ENCODE peak calls at places on chromosome 15, in six cellular contexts. One of them, this sample, is unnamed.

GRCh38 chr15:98083203-98083910 is 122.9 kb downstream of the ARRDC4 start:
- DNase-seq in left ventricle myocardium inferior: no peak
- DNase-seq in AG20443: no peak
- DNase-seq in NCI-H69: peak
- DNase-seq in activated CD8-positive, alpha-beta memory T cell treated with anti-CD3 and anti-CD28 coated beads, Interleukin-2, amount 50 U/mL, for 48 hours: no peak
- DNase-seq in NCI-H2029: no peak
- DNase-seq in this sample: no peak

GRCh38 chr15:92101706-92102434 is 248.4 kb downstream of the SLCO3A1 start:
- DNase-seq in left ventricle myocardium inferior: no peak
- DNase-seq in AG20443: no peak
- DNase-seq in NCI-H69: no peak
- DNase-seq in activated CD8-positive, alpha-beta memory T cell treated with anti-CD3 and anti-CD28 coated beads, Interleukin-2, amount 50 U/mL, for 48 hours: no peak
- DNase-seq in NCI-H2029: no peak
- DNase-seq in this sample: no peak

GRCh38 chr15:69854521-69855171 is 243.1 kb downstream of the TLE3 start:
- DNase-seq in left ventricle myocardium inferior: no peak
- DNase-seq in AG20443: peak
- DNase-seq in NCI-H69: no peak
- DNase-seq in activated CD8-positive, alpha-beta memory T cell treated with anti-CD3 and anti-CD28 coated beads, Interleukin-2, amount 50 U/mL, for 48 hours: no peak
- DNase-seq in NCI-H2029: no peak
- DNase-seq in this sample: no peak

GRCh38 chr15:40790723-40791122 is 16.2 kb upstream of the ZFYVE19 start:
- DNase-seq in left ventricle myocardium inferior: no peak
- DNase-seq in AG20443: no peak
- DNase-seq in NCI-H69: no peak
- DNase-seq in activated CD8-positive, alpha-beta memory T cell treated with anti-CD3 and anti-CD28 coated beads, Interleukin-2, amount 50 U/mL, for 48 hours: no peak
- DNase-seq in NCI-H2029: no peak
- DNase-seq in this sample: peak

GRCh38 chr15:96354731-96355560 is 24.4 kb downstream of the NR2F2 start:
- DNase-seq in left ventricle myocardium inferior: no peak
- DNase-seq in AG20443: peak
- DNase-seq in NCI-H69: peak
- DNase-seq in activated CD8-positive, alpha-beta memory T cell treated with anti-CD3 and anti-CD28 coated beads, Interleukin-2, amount 50 U/mL, for 48 hours: no peak
- DNase-seq in NCI-H2029: no peak
- DNase-seq in this sample: no peak

GRCh38 chr15:40343512-40343911 is 2.8 kb upstream of the CCDC9B start:
- DNase-seq in left ventricle myocardium inferior: no peak
- DNase-seq in AG20443: peak
- DNase-seq in NCI-H69: no peak
- DNase-seq in activated CD8-positive, alpha-beta memory T cell treated with anti-CD3 and anti-CD28 coated beads, Interleukin-2, amount 50 U/mL, for 48 hours: no peak
- DNase-seq in NCI-H2029: no peak
- DNase-seq in this sample: peak

GRCh38 chr15:68433551-68433950 is 1.6 kb upstream of the ITGA11 start:
- DNase-seq in left ventricle myocardium inferior: no peak
- DNase-seq in AG20443: peak
- DNase-seq in NCI-H69: no peak
- DNase-seq in activated CD8-positive, alpha-beta memory T cell treated with anti-CD3 and anti-CD28 coated beads, Interleukin-2, amount 50 U/mL, for 48 hours: peak
- DNase-seq in NCI-H2029: no peak
- DNase-seq in this sample: no peak

GRCh38 chr15:90035095-90035834 is 34.1 kb downstream of the ZNF710 start:
- DNase-seq in left ventricle myocardium inferior: peak
- DNase-seq in AG20443: no peak
- DNase-seq in NCI-H69: peak
- DNase-seq in activated CD8-positive, alpha-beta memory T cell treated with anti-CD3 and anti-CD28 coated beads, Interleukin-2, amount 50 U/mL, for 48 hours: no peak
- DNase-seq in NCI-H2029: peak
- DNase-seq in this sample: no peak

GRCh38 chr15:33460166-33460805 is 149.5 kb downstream of the RYR3 start:
- DNase-seq in left ventricle myocardium inferior: no peak
- DNase-seq in AG20443: no peak
- DNase-seq in NCI-H69: no peak
- DNase-seq in activated CD8-positive, alpha-beta memory T cell treated with anti-CD3 and anti-CD28 coated beads, Interleukin-2, amount 50 U/mL, for 48 hours: no peak
- DNase-seq in NCI-H2029: no peak
- DNase-seq in this sample: no peak

GRCh38 chr15:62506217-62506805 is 341.2 kb upstream of the C2CD4B start:
- DNase-seq in left ventricle myocardium inferior: no peak
- DNase-seq in AG20443: peak
- DNase-seq in NCI-H69: peak
- DNase-seq in activated CD8-positive, alpha-beta memory T cell treated with anti-CD3 and anti-CD28 coated beads, Interleukin-2, amount 50 U/mL, for 48 hours: no peak
- DNase-seq in NCI-H2029: peak
- DNase-seq in this sample: no peak

GRCh38 chr15:98682992-98683701 is 34.8 kb downstream of the IGF1R start:
- DNase-seq in left ventricle myocardium inferior: no peak
- DNase-seq in AG20443: peak
- DNase-seq in NCI-H69: no peak
- DNase-seq in activated CD8-positive, alpha-beta memory T cell treated with anti-CD3 and anti-CD28 coated beads, Interleukin-2, amount 50 U/mL, for 48 hours: no peak
- DNase-seq in NCI-H2029: no peak
- DNase-seq in this sample: no peak

GRCh38 chr15:101558217-101558941 is 68.9 kb upstream of the PCSK6 start:
- DNase-seq in left ventricle myocardium inferior: no peak
- DNase-seq in AG20443: no peak
- DNase-seq in NCI-H69: no peak
- DNase-seq in activated CD8-positive, alpha-beta memory T cell treated with anti-CD3 and anti-CD28 coated beads, Interleukin-2, amount 50 U/mL, for 48 hours: no peak
- DNase-seq in NCI-H2029: no peak
- DNase-seq in this sample: no peak

GRCh38 chr15:92848852-92849598 is 51.1 kb upstream of the CHD2 start:
- DNase-seq in left ventricle myocardium inferior: no peak
- DNase-seq in AG20443: no peak
- DNase-seq in NCI-H69: no peak
- DNase-seq in activated CD8-positive, alpha-beta memory T cell treated with anti-CD3 and anti-CD28 coated beads, Interleukin-2, amount 50 U/mL, for 48 hours: no peak
- DNase-seq in NCI-H2029: no peak
- DNase-seq in this sample: no peak

GRCh38 chr15:33608714-33609113 is 297.9 kb downstream of the RYR3 start:
- DNase-seq in left ventricle myocardium inferior: no peak
- DNase-seq in AG20443: no peak
- DNase-seq in NCI-H69: peak
- DNase-seq in activated CD8-positive, alpha-beta memory T cell treated with anti-CD3 and anti-CD28 coated beads, Interleukin-2, amount 50 U/mL, for 48 hours: no peak
- DNase-seq in NCI-H2029: no peak
- DNase-seq in this sample: no peak

GRCh38 chr15:60373327-60373726 is 24.5 kb downstream of the ANXA2 start:
- DNase-seq in left ventricle myocardium inferior: no peak
- DNase-seq in AG20443: no peak
- DNase-seq in NCI-H69: peak
- DNase-seq in activated CD8-positive, alpha-beta memory T cell treated with anti-CD3 and anti-CD28 coated beads, Interleukin-2, amount 50 U/mL, for 48 hours: no peak
- DNase-seq in NCI-H2029: no peak
- DNase-seq in this sample: no peak

GRCh38 chr15:89812126-89812846 is 2.4 kb downstream of the ANPEP start:
- DNase-seq in left ventricle myocardium inferior: peak
- DNase-seq in AG20443: peak
- DNase-seq in NCI-H69: peak
- DNase-seq in activated CD8-positive, alpha-beta memory T cell treated with anti-CD3 and anti-CD28 coated beads, Interleukin-2, amount 50 U/mL, for 48 hours: no peak
- DNase-seq in NCI-H2029: no peak
- DNase-seq in this sample: peak

GRCh38 chr15:74381190-74381453 is 13.7 kb upstream of the CYP11A1 start:
- DNase-seq in left ventricle myocardium inferior: no peak
- DNase-seq in AG20443: no peak
- DNase-seq in NCI-H69: no peak
- DNase-seq in activated CD8-positive, alpha-beta memory T cell treated with anti-CD3 and anti-CD28 coated beads, Interleukin-2, amount 50 U/mL, for 48 hours: no peak
- DNase-seq in NCI-H2029: no peak
- DNase-seq in this sample: no peak

GRCh38 chr15:66288093-66288492 is 5.3 kb upstream of the DIS3L start:
- DNase-seq in left ventricle myocardium inferior: no peak
- DNase-seq in AG20443: no peak
- DNase-seq in NCI-H69: peak
- DNase-seq in activated CD8-positive, alpha-beta memory T cell treated with anti-CD3 and anti-CD28 coated beads, Interleukin-2, amount 50 U/mL, for 48 hours: no peak
- DNase-seq in NCI-H2029: no peak
- DNase-seq in this sample: no peak

GRCh38 chr15:47514251-47514652 is 203.1 kb upstream of the SEMA6D start:
- DNase-seq in left ventricle myocardium inferior: no peak
- DNase-seq in AG20443: peak
- DNase-seq in NCI-H69: peak
- DNase-seq in activated CD8-positive, alpha-beta memory T cell treated with anti-CD3 and anti-CD28 coated beads, Interleukin-2, amount 50 U/mL, for 48 hours: no peak
- DNase-seq in NCI-H2029: peak
- DNase-seq in this sample: no peak

GRCh38 chr15:40354408-40355171 is 3.4 kb upstream of the DISP2 start:
- DNase-seq in left ventricle myocardium inferior: no peak
- DNase-seq in AG20443: peak
- DNase-seq in NCI-H69: peak
- DNase-seq in activated CD8-positive, alpha-beta memory T cell treated with anti-CD3 and anti-CD28 coated beads, Interleukin-2, amount 50 U/mL, for 48 hours: no peak
- DNase-seq in NCI-H2029: no peak
- DNase-seq in this sample: no peak

GRCh38 chr15:65060641-65061397 is 7.0 kb downstream of the RASL12 start:
- DNase-seq in left ventricle myocardium inferior: peak
- DNase-seq in AG20443: peak
- DNase-seq in NCI-H69: no peak
- DNase-seq in activated CD8-positive, alpha-beta memory T cell treated with anti-CD3 and anti-CD28 coated beads, Interleukin-2, amount 50 U/mL, for 48 hours: no peak
- DNase-seq in NCI-H2029: no peak
- DNase-seq in this sample: peak

GRCh38 chr15:70014860-70015490 is 82.7 kb downstream of the TLE3 start:
- DNase-seq in left ventricle myocardium inferior: no peak
- DNase-seq in AG20443: no peak
- DNase-seq in NCI-H69: peak
- DNase-seq in activated CD8-positive, alpha-beta memory T cell treated with anti-CD3 and anti-CD28 coated beads, Interleukin-2, amount 50 U/mL, for 48 hours: no peak
- DNase-seq in NCI-H2029: no peak
- DNase-seq in this sample: peak

GRCh38 chr15:31292391-31293020 is 34.1 kb upstream of the KLF13 start:
- DNase-seq in left ventricle myocardium inferior: no peak
- DNase-seq in AG20443: no peak
- DNase-seq in NCI-H69: peak
- DNase-seq in activated CD8-positive, alpha-beta memory T cell treated with anti-CD3 and anti-CD28 coated beads, Interleukin-2, amount 50 U/mL, for 48 hours: peak
- DNase-seq in NCI-H2029: no peak
- DNase-seq in this sample: no peak

GRCh38 chr15:34721802-34722795 is 32.7 kb downstream of the GJD2 start:
- DNase-seq in left ventricle myocardium inferior: peak
- DNase-seq in AG20443: peak
- DNase-seq in NCI-H69: peak
- DNase-seq in activated CD8-positive, alpha-beta memory T cell treated with anti-CD3 and anti-CD28 coated beads, Interleukin-2, amount 50 U/mL, for 48 hours: no peak
- DNase-seq in NCI-H2029: no peak
- DNase-seq in this sample: peak

GRCh38 chr15:63044645-63045437 is 2.3 kb downstream of the TPM1 start:
- DNase-seq in left ventricle myocardium inferior: peak
- DNase-seq in AG20443: no peak
- DNase-seq in NCI-H69: no peak
- DNase-seq in activated CD8-positive, alpha-beta memory T cell treated with anti-CD3 and anti-CD28 coated beads, Interleukin-2, amount 50 U/mL, for 48 hours: no peak
- DNase-seq in NCI-H2029: no peak
- DNase-seq in this sample: no peak

GRCh38 chr15:92665100-92665555 is 9.6 kb upstream of the FAM174B start:
- DNase-seq in left ventricle myocardium inferior: peak
- DNase-seq in AG20443: no peak
- DNase-seq in NCI-H69: no peak
- DNase-seq in activated CD8-positive, alpha-beta memory T cell treated with anti-CD3 and anti-CD28 coated beads, Interleukin-2, amount 50 U/mL, for 48 hours: no peak
- DNase-seq in NCI-H2029: no peak
- DNase-seq in this sample: no peak

GRCh38 chr15:43911235-43911661 is 84.4 kb downstream of the WDR76 start:
- DNase-seq in left ventricle myocardium inferior: peak
- DNase-seq in AG20443: peak
- DNase-seq in NCI-H69: no peak
- DNase-seq in activated CD8-positive, alpha-beta memory T cell treated with anti-CD3 and anti-CD28 coated beads, Interleukin-2, amount 50 U/mL, for 48 hours: no peak
- DNase-seq in NCI-H2029: no peak
- DNase-seq in this sample: peak

GRCh38 chr15:31200735-31201151 is 99.2 kb upstream of the TRPM1 start:
- DNase-seq in left ventricle myocardium inferior: peak
- DNase-seq in AG20443: peak
- DNase-seq in NCI-H69: peak
- DNase-seq in activated CD8-positive, alpha-beta memory T cell treated with anti-CD3 and anti-CD28 coated beads, Interleukin-2, amount 50 U/mL, for 48 hours: peak
- DNase-seq in NCI-H2029: no peak
- DNase-seq in this sample: peak

GRCh38 chr15:34648335-34648631 is 64.8 kb upstream of the GOLGA8B start:
- DNase-seq in left ventricle myocardium inferior: no peak
- DNase-seq in AG20443: no peak
- DNase-seq in NCI-H69: peak
- DNase-seq in activated CD8-positive, alpha-beta memory T cell treated with anti-CD3 and anti-CD28 coated beads, Interleukin-2, amount 50 U/mL, for 48 hours: no peak
- DNase-seq in NCI-H2029: no peak
- DNase-seq in this sample: no peak

GRCh38 chr15:65916664-65917406 is 47.5 kb downstream of the RAB11A start:
- DNase-seq in left ventricle myocardium inferior: peak
- DNase-seq in AG20443: peak
- DNase-seq in NCI-H69: peak
- DNase-seq in activated CD8-positive, alpha-beta memory T cell treated with anti-CD3 and anti-CD28 coated beads, Interleukin-2, amount 50 U/mL, for 48 hours: peak
- DNase-seq in NCI-H2029: peak
- DNase-seq in this sample: peak

GRCh38 chr15:56411122-56411749 is 46.0 kb downstream of the TEX9 start:
- DNase-seq in left ventricle myocardium inferior: no peak
- DNase-seq in AG20443: no peak
- DNase-seq in NCI-H69: peak
- DNase-seq in activated CD8-positive, alpha-beta memory T cell treated with anti-CD3 and anti-CD28 coated beads, Interleukin-2, amount 50 U/mL, for 48 hours: no peak
- DNase-seq in NCI-H2029: no peak
- DNase-seq in this sample: no peak

GRCh38 chr15:81274255-81274654 is 49.7 kb downstream of the STARD5 start:
- DNase-seq in left ventricle myocardium inferior: no peak
- DNase-seq in AG20443: no peak
- DNase-seq in NCI-H69: no peak
- DNase-seq in activated CD8-positive, alpha-beta memory T cell treated with anti-CD3 and anti-CD28 coated beads, Interleukin-2, amount 50 U/mL, for 48 hours: no peak
- DNase-seq in NCI-H2029: no peak
- DNase-seq in this sample: no peak

GRCh38 chr15:80595391-80595790 is 99.7 kb upstream of the ABHD17C start:
- DNase-seq in left ventricle myocardium inferior: no peak
- DNase-seq in AG20443: no peak
- DNase-seq in NCI-H69: peak
- DNase-seq in activated CD8-positive, alpha-beta memory T cell treated with anti-CD3 and anti-CD28 coated beads, Interleukin-2, amount 50 U/mL, for 48 hours: no peak
- DNase-seq in NCI-H2029: no peak
- DNase-seq in this sample: no peak

GRCh38 chr15:63276342-63277043 is 912 bp upstream of the APH1B start:
- DNase-seq in left ventricle myocardium inferior: no peak
- DNase-seq in AG20443: no peak
- DNase-seq in NCI-H69: peak
- DNase-seq in activated CD8-positive, alpha-beta memory T cell treated with anti-CD3 and anti-CD28 coated beads, Interleukin-2, amount 50 U/mL, for 48 hours: no peak
- DNase-seq in NCI-H2029: no peak
- DNase-seq in this sample: no peak

GRCh38 chr15:45386420-45386819 is 8.1 kb upstream of the GATM start:
- DNase-seq in left ventricle myocardium inferior: no peak
- DNase-seq in AG20443: no peak
- DNase-seq in NCI-H69: no peak
- DNase-seq in activated CD8-positive, alpha-beta memory T cell treated with anti-CD3 and anti-CD28 coated beads, Interleukin-2, amount 50 U/mL, for 48 hours: no peak
- DNase-seq in NCI-H2029: no peak
- DNase-seq in this sample: no peak